ENCODE peak calls at places on chromosome 19, in five cellular contexts. X is upper lobe of left lung, L is sigmoid colon, J is transverse colon, M is prostate gland. G is an unnamed sample. For H3K4me1, the result is how much of the 10 kb centered on the place peaks cover.

GRCh38 chr19:4362871-4363545 is 19.6 kb downstream of the MPND start:
- DNase-seq in M (no peak), X (no peak), L (no peak), J (no peak), G (no peak)

GRCh38 chr19:56141416-56141992 is 417 bp downstream of the ZNF444 start:
- DNase-seq in M (no peak), J (peak), X (no peak), L (no peak), G (no peak)

GRCh38 chr19:40139533-40140287 is 49.0 kb upstream of the ZNF780A start:
- DNase-seq in M (peak), L (no peak), J (no peak), X (no peak), G (no peak)

GRCh38 chr19:45404557-45405434 is at the start of gene PPP1R13L:
- DNase-seq in M (peak), L (peak), J (peak), X (peak), G (peak)

GRCh38 chr19:13051581-13052165 is 51.0 kb downstream of the LYL1 start:
- DNase-seq in X (peak), L (peak), J (peak), M (peak), G (peak)

GRCh38 chr19:5480427-5480836 is 25.2 kb downstream of the ZNRF4 start:
- DNase-seq in M (no peak), J (peak), L (no peak), X (no peak), G (no peak)

GRCh38 chr19:14203258-14203657 is 2.7 kb downstream of the ADGRL1 start:
- DNase-seq in X (no peak), J (no peak), L (no peak), M (no peak), G (no peak)

GRCh38 chr19:37692956-37693660 is 26.5 kb downstream of the ZNF607 start:
- DNase-seq in J (no peak), X (no peak), L (no peak), M (no peak), G (no peak)

GRCh38 chr19:3981736-3982681 is 3.3 kb downstream of the EEF2 start:
- DNase-seq in J (no peak), X (no peak), M (no peak), L (peak), G (peak)

GRCh38 chr19:18660051-18660910 is 23.2 kb upstream of the CRTC1 start:
- DNase-seq in J (peak), L (peak), X (peak), M (no peak), G (no peak)

GRCh38 chr19:28020631-28021315 is 1192.2 kb downstream of the UQCRFS1 start:
- DNase-seq in L (no peak), M (no peak), J (no peak), X (no peak), G (no peak)

GRCh38 chr19:19661675-19662251 is 1.7 kb downstream of the ATP13A1 start:
- DNase-seq in J (peak), X (no peak), M (no peak), L (peak), G (no peak)

DNA sequence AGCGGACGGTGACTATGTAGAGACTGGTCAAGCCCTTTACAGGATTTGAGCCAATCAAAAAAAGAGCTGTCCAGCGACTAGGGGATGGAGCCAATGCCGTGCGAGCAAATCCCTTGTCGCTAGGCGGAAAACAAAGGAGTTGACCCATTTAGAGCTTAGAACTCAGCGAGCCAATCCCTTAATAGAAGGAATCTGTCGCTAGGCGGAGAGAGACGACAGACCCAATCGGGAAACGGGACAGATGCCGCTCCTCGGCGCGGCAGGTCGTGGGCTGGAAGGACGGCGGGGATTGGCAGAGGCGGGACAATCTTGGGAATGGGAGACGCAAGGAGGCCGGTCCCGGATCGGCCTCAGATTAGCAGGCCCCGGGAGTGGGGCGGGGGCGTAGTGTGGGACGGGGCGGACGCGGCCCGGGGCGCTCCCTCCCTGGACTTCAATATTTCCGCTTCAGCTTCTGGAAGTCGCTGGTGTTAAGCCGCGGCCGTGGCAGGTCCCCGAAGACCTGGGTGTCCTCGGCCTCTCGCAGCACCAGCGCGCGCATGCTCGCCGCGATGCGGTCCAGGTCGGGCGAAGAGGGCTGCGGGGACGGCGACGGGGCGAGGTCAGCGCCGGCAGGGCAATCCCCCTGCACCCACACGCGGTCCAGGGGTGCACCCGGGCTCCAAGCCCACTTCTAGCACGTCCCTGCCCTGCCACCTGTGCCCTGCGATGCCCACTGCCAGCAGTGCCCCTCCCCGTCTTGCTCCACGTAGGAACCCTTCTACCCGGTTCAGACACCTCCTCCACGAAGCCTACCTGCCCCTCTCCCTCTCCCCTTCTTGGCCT is 2.3 kb upstream of the PNKP start:
- DNase-seq in M (peak), J (peak), L (peak), X (peak), G (peak)
- H3K4me1 ChIP-seq in M (under half), J (under half), L (half or more), X (under half), G (under half)

DNA sequence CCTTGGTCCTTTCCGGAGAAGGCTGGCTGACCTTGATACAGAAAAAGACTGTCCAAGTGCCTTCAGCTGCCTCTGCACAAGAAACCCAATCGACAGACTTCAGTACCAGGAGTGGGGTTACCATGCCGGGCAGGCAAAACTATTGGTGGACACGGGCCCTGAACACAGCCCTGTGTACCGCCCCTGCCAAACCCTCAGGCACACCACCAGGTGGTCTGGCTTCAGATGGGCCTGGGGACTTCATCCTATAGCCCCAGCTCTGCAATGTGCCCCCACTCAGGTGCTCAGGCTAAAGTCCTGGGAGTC is 17.5 kb downstream of the TCF3 start:
- DNase-seq in M (no peak), L (no peak), J (no peak), X (no peak), G (no peak)
- TF ChIP-seq POLR2A in M (no peak), L (no peak), J (no peak), X (no peak), G (no peak)

GRCh38 chr19:48342414-48342738 is 17.0 kb downstream of the EMP3 start:
- DNase-seq in M (no peak), X (no peak), L (no peak), J (no peak), G (no peak)
- TF ChIP-seq POLR2AphosphoS5 in M (no peak), X (no peak), L (no peak), J (no peak), G (no peak)

GRCh38 chr19:42323852-42324654 is 1.4 kb upstream of the MEGF8 start:
- DNase-seq in M (no peak), J (peak), X (no peak), L (no peak), G (no peak)
- H3K4me1 ChIP-seq in M (under half), J (under half), X (under half), L (under half), G (under half)